ENCODE peak calls at places on chromosomes 1 and 21, in eight cellular contexts. One of them, this sample, is unnamed.
A peak's percentile ranks its signal among the peaks of the same experiment; 100 is the strongest.

GRCh38 chr1:212188599-212189351 is 96.4 kb upstream of the PPP2R5A start:
- DNase-seq in breast epithelium: no peak
- DNase-seq in stomach: no peak
- DNase-seq in transverse colon: no peak
- DNase-seq in body of pancreas: no peak
- DNase-seq in spleen: no peak
- DNase-seq in A549: no peak
- DNase-seq in heart left ventricle: no peak
- DNase-seq in this sample: no peak

GRCh38 chr1:174692313-174692712 is 244.5 kb downstream of the GPR52 start:
- DNase-seq in body of pancreas: no peak
- DNase-seq in heart left ventricle: no peak
- DNase-seq in transverse colon: no peak
- DNase-seq in breast epithelium: no peak
- DNase-seq in stomach: no peak
- DNase-seq in A549: peak; percentile 9
- DNase-seq in spleen: no peak
- DNase-seq in this sample: no peak

GRCh38 chr1:183870351-183871077 is 65.6 kb downstream of the RGL1 start:
- DNase-seq in spleen: no peak
- DNase-seq in breast epithelium: no peak
- DNase-seq in A549: no peak
- DNase-seq in heart left ventricle: peak; percentile 75
- DNase-seq in body of pancreas: peak; percentile 27
- DNase-seq in transverse colon: peak; percentile 41
- DNase-seq in stomach: no peak
- DNase-seq in this sample: peak; percentile 92

GRCh38 chr1:85465099-85465790 is at the start of gene DDAH1:
- DNase-seq in transverse colon: peak; percentile 71
- DNase-seq in stomach: peak; percentile 83
- DNase-seq in spleen: peak; percentile 78
- DNase-seq in A549: peak; percentile 55
- DNase-seq in heart left ventricle: no peak
- DNase-seq in body of pancreas: peak; percentile 85
- DNase-seq in breast epithelium: peak; percentile 63
- DNase-seq in this sample: peak; percentile 74

GRCh38 chr1:180194546-180195207 is 35.4 kb upstream of the LHX4 start:
- DNase-seq in body of pancreas: no peak
- DNase-seq in stomach: no peak
- DNase-seq in heart left ventricle: peak; percentile 55
- DNase-seq in A549: no peak
- DNase-seq in breast epithelium: no peak
- DNase-seq in spleen: no peak
- DNase-seq in transverse colon: no peak
- DNase-seq in this sample: no peak

GRCh38 chr1:3465935-3466321 is 11.5 kb downstream of the ARHGEF16 start:
- DNase-seq in heart left ventricle: no peak
- DNase-seq in spleen: peak; percentile 41
- DNase-seq in breast epithelium: no peak
- DNase-seq in transverse colon: no peak
- DNase-seq in body of pancreas: no peak
- DNase-seq in stomach: no peak
- DNase-seq in A549: no peak
- DNase-seq in this sample: peak; percentile 57

GRCh38 chr1:236677641-236678235 is 8.6 kb upstream of the ACTN2 start:
- DNase-seq in heart left ventricle: no peak
- DNase-seq in body of pancreas: no peak
- DNase-seq in breast epithelium: no peak
- DNase-seq in spleen: no peak
- DNase-seq in A549: no peak
- DNase-seq in transverse colon: no peak
- DNase-seq in stomach: no peak
- DNase-seq in this sample: no peak

GRCh38 chr1:54904476-54905048 is 17.6 kb upstream of the DHCR24 start:
- DNase-seq in stomach: no peak
- DNase-seq in body of pancreas: no peak
- DNase-seq in spleen: no peak
- DNase-seq in heart left ventricle: no peak
- DNase-seq in A549: no peak
- DNase-seq in breast epithelium: no peak
- DNase-seq in transverse colon: no peak
- DNase-seq in this sample: no peak

GRCh38 chr1:237562247-237562823 is 328.4 kb downstream of the ZP4 start:
- DNase-seq in heart left ventricle: no peak
- DNase-seq in breast epithelium: no peak
- DNase-seq in A549: peak; percentile 75
- DNase-seq in spleen: no peak
- DNase-seq in stomach: no peak
- DNase-seq in transverse colon: no peak
- DNase-seq in body of pancreas: no peak
- DNase-seq in this sample: no peak

GRCh38 chr1:156076609-156077429 is 5.4 kb downstream of the MEX3A start:
- DNase-seq in stomach: no peak
- DNase-seq in body of pancreas: peak; percentile 38
- DNase-seq in A549: no peak
- DNase-seq in heart left ventricle: peak; percentile 79
- DNase-seq in breast epithelium: no peak
- DNase-seq in transverse colon: peak; percentile 49
- DNase-seq in spleen: peak; percentile 89
- DNase-seq in this sample: peak; percentile 78

GRCh38 chr1:179591592-179592580 is at the start of gene TDRD5:
- DNase-seq in spleen: peak; percentile 71
- DNase-seq in stomach: peak; percentile 69
- DNase-seq in body of pancreas: peak; percentile 55
- DNase-seq in A549: peak; percentile 44
- DNase-seq in heart left ventricle: peak; percentile 56
- DNase-seq in transverse colon: peak; percentile 69
- DNase-seq in breast epithelium: peak; percentile 72
- DNase-seq in this sample: no peak

GRCh38 chr1:83999316-83999819 is 436 bp upstream of the TTLL7 start:
- DNase-seq in spleen: peak; percentile 85
- DNase-seq in breast epithelium: peak; percentile 58
- DNase-seq in A549: peak; percentile 71
- DNase-seq in heart left ventricle: peak; percentile 83
- DNase-seq in stomach: peak; percentile 78
- DNase-seq in transverse colon: peak; percentile 78
- DNase-seq in body of pancreas: peak; percentile 80
- DNase-seq in this sample: peak; percentile 81

GRCh38 chr1:20280399-20280798 is 10.3 kb upstream of the VWA5B1 start:
- DNase-seq in A549: no peak
- DNase-seq in transverse colon: no peak
- DNase-seq in stomach: no peak
- DNase-seq in breast epithelium: no peak
- DNase-seq in spleen: no peak
- DNase-seq in body of pancreas: no peak
- DNase-seq in heart left ventricle: no peak
- DNase-seq in this sample: no peak

GRCh38 chr21:18951291-18952038 is 547.9 kb upstream of the TMPRSS15 start:
- DNase-seq in breast epithelium: no peak
- DNase-seq in spleen: no peak
- DNase-seq in A549: peak; percentile 5
- DNase-seq in heart left ventricle: no peak
- DNase-seq in body of pancreas: peak; percentile 30
- DNase-seq in transverse colon: peak; percentile 24
- DNase-seq in stomach: no peak
- DNase-seq in this sample: no peak

GRCh38 chr1:214209260-214209808 is 71.6 kb upstream of the SMYD2 start:
- DNase-seq in body of pancreas: no peak
- DNase-seq in transverse colon: no peak
- DNase-seq in heart left ventricle: no peak
- DNase-seq in stomach: no peak
- DNase-seq in breast epithelium: no peak
- DNase-seq in spleen: no peak
- DNase-seq in A549: no peak
- DNase-seq in this sample: no peak

GRCh38 chr1:33802268-33802667 is 61.6 kb upstream of the HMGB4 start:
- DNase-seq in breast epithelium: no peak
- DNase-seq in body of pancreas: no peak
- DNase-seq in stomach: no peak
- DNase-seq in heart left ventricle: no peak
- DNase-seq in A549: no peak
- DNase-seq in transverse colon: no peak
- DNase-seq in spleen: no peak
- DNase-seq in this sample: no peak
- H3K4me1 ChIP-seq in breast epithelium: no peaks in the 10 kb centered on the region
- H3K4me1 ChIP-seq in body of pancreas: no peaks in the 10 kb centered on the region
- H3K4me1 ChIP-seq in stomach: no peaks in the 10 kb centered on the region
- H3K4me1 ChIP-seq in heart left ventricle: no peaks in the 10 kb centered on the region
- H3K4me1 ChIP-seq in A549: no peaks in the 10 kb centered on the region
- H3K4me1 ChIP-seq in transverse colon: no peaks in the 10 kb centered on the region
- H3K4me1 ChIP-seq in spleen: no peaks in the 10 kb centered on the region
- H3K4me1 ChIP-seq in this sample: no peaks in the 10 kb centered on the region

GRCh38 chr1:11979818-11980675 is at the start of gene MFN2:
- DNase-seq in heart left ventricle: peak; percentile 97
- DNase-seq in body of pancreas: peak; percentile 98
- DNase-seq in spleen: peak; percentile 98
- DNase-seq in breast epithelium: peak; percentile 90
- DNase-seq in transverse colon: peak; percentile 98
- DNase-seq in A549: peak; percentile 94
- DNase-seq in stomach: peak; percentile 95
- DNase-seq in this sample: peak; percentile 98

GRCh38 chr1:11984121-11984520 is 3.9 kb downstream of the MFN2 start:
- DNase-seq in transverse colon: peak; percentile 48
- DNase-seq in heart left ventricle: no peak
- DNase-seq in stomach: peak; percentile 62
- DNase-seq in spleen: no peak
- DNase-seq in breast epithelium: no peak
- DNase-seq in body of pancreas: no peak
- DNase-seq in A549: no peak
- DNase-seq in this sample: no peak

GRCh38 chr1:11980676-11980972 is 380 bp downstream of the MFN2 start:
- DNase-seq in spleen: no peak
- DNase-seq in stomach: no peak
- DNase-seq in heart left ventricle: no peak
- DNase-seq in breast epithelium: no peak
- DNase-seq in A549: no peak
- DNase-seq in transverse colon: no peak
- DNase-seq in body of pancreas: no peak
- DNase-seq in this sample: no peak

GRCh38 chr1:11981378-11982009 is 1.2 kb downstream of the MFN2 start:
- DNase-seq in body of pancreas: no peak
- DNase-seq in heart left ventricle: no peak
- DNase-seq in breast epithelium: no peak
- DNase-seq in A549: no peak
- DNase-seq in transverse colon: no peak
- DNase-seq in spleen: no peak
- DNase-seq in stomach: no peak
- DNase-seq in this sample: no peak

GRCh38 chr1:11982010-11982392 is 1.8 kb downstream of the MFN2 start:
- DNase-seq in stomach: no peak
- DNase-seq in A549: peak; percentile 51
- DNase-seq in breast epithelium: no peak
- DNase-seq in spleen: no peak
- DNase-seq in heart left ventricle: no peak
- DNase-seq in transverse colon: no peak
- DNase-seq in body of pancreas: peak; percentile 25
- DNase-seq in this sample: no peak
- TF ChIP-seq CTCF in stomach: no peak
- TF ChIP-seq CTCF in A549: peak; percentile 30
- TF ChIP-seq CTCF in breast epithelium: no peak
- TF ChIP-seq CTCF in spleen: no peak
- TF ChIP-seq CTCF in heart left ventricle: no peak
- TF ChIP-seq CTCF in transverse colon: peak; percentile 24
- TF ChIP-seq CTCF in body of pancreas: peak; percentile 44
- TF ChIP-seq CTCF in this sample: no peak

DNA sequence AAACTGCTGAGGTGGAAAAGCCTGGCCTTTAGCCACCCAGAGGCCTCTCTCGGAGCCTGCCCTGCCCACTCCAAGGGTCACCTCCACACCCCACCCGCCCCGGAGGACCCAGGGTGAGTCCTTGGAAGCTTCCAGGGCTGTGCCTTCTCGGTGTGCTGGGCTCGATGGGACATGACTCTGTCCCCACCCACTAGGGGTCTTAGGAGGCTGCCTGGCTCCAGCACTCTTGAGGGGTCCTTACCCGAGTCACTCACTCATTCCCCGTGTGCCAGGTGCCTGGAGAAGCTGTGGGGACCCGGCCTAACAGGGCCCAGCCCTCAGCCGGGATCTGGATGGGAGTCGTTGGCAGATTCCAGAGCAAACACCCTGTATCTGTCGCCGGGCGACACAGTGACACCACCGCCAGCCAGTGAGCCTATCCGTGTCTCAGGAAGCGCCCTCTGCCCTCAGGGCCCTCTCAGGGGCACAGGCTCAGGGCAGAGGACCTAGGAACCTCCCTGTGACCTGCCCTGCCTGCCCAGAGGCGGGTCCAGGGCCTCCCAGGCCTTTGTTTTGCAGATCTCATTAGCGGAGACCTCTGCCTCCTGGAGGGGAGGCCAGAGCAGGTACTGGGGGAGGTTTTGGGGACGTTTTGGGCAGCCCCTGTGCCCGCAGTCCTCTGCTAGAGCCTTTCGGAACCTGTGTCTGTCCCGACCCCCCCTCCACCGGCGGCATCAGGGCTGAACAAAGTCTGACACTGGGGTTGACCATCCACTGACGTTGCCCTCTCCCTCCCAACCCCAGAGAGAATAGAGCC is 3.1 kb upstream of the PRKCZ start:
- DNase-seq in stomach: no peak
- DNase-seq in transverse colon: peak; percentile 78
- DNase-seq in spleen: no peak
- DNase-seq in breast epithelium: no peak
- DNase-seq in heart left ventricle: peak; percentile 55
- DNase-seq in body of pancreas: no peak
- DNase-seq in A549: no peak
- DNase-seq in this sample: no peak
- TF ChIP-seq POLR2A in stomach: no peak
- TF ChIP-seq POLR2A in transverse colon: peak; percentile 41
- TF ChIP-seq POLR2A in spleen: no peak
- TF ChIP-seq POLR2A in breast epithelium: no peak
- TF ChIP-seq POLR2A in heart left ventricle: no peak
- TF ChIP-seq POLR2A in body of pancreas: no peak
- TF ChIP-seq POLR2A in A549: no peak
- TF ChIP-seq POLR2A in this sample: no peak

GRCh38 chr1:116558140-116558549 is 12.7 kb downstream of the CD58 start:
- DNase-seq in stomach: no peak
- DNase-seq in transverse colon: no peak
- DNase-seq in heart left ventricle: no peak
- DNase-seq in body of pancreas: no peak
- DNase-seq in A549: no peak
- DNase-seq in spleen: no peak
- DNase-seq in breast epithelium: no peak
- DNase-seq in this sample: no peak

GRCh38 chr1:116554924-116555323 is 15.9 kb downstream of the CD58 start:
- DNase-seq in A549: no peak
- DNase-seq in heart left ventricle: no peak
- DNase-seq in stomach: no peak
- DNase-seq in body of pancreas: no peak
- DNase-seq in breast epithelium: no peak
- DNase-seq in transverse colon: no peak
- DNase-seq in spleen: no peak
- DNase-seq in this sample: no peak

GRCh38 chr1:116556289-116557006 is 14.4 kb downstream of the CD58 start:
- DNase-seq in heart left ventricle: no peak
- DNase-seq in spleen: no peak
- DNase-seq in body of pancreas: peak; percentile 63
- DNase-seq in breast epithelium: no peak
- DNase-seq in A549: peak; percentile 62
- DNase-seq in transverse colon: peak; percentile 80
- DNase-seq in stomach: peak; percentile 68
- DNase-seq in this sample: peak; percentile 77

GRCh38 chr1:116559304-116559761 is 11.5 kb downstream of the CD58 start:
- DNase-seq in A549: no peak
- DNase-seq in body of pancreas: no peak
- DNase-seq in heart left ventricle: no peak
- DNase-seq in transverse colon: no peak
- DNase-seq in stomach: no peak
- DNase-seq in spleen: no peak
- DNase-seq in breast epithelium: no peak
- DNase-seq in this sample: no peak

GRCh38 chr1:116557323-116557878 is 13.4 kb downstream of the CD58 start:
- DNase-seq in transverse colon: no peak
- DNase-seq in heart left ventricle: no peak
- DNase-seq in breast epithelium: no peak
- DNase-seq in stomach: no peak
- DNase-seq in spleen: no peak
- DNase-seq in A549: no peak
- DNase-seq in body of pancreas: no peak
- DNase-seq in this sample: no peak
- H3K4me1 ChIP-seq in transverse colon: no peaks in the 10 kb centered on the region
- H3K4me1 ChIP-seq in heart left ventricle: peaks cover 95% of the 10 kb centered on the region
- H3K4me1 ChIP-seq in breast epithelium: no peaks in the 10 kb centered on the region
- H3K4me1 ChIP-seq in stomach: peaks cover 22% of the 10 kb centered on the region
- H3K4me1 ChIP-seq in spleen: peaks cover 16% of the 10 kb centered on the region
- H3K4me1 ChIP-seq in A549: peaks cover 27% of the 10 kb centered on the region
- H3K4me1 ChIP-seq in body of pancreas: peaks cover 4% of the 10 kb centered on the region
- H3K4me1 ChIP-seq in this sample: peaks cover 11% of the 10 kb centered on the region